ENCODE peak calls at places on chromosomes 16 and 17, in four cellular contexts. Z, R, V and K are unnamed samples.

GRCh38 chr16:29710227-29711219 is 31.5 kb downstream of the QPRT start:
- DNase-seq in Z (no peak), R (peak), V (peak), K (peak)

GRCh38 chr16:83666449-83666848 is 141.3 kb upstream of the HSBP1 start:
- DNase-seq in Z (no peak), R (no peak), V (no peak), K (no peak)

GRCh38 chr17:2705888-2706795 is 5.4 kb downstream of the CLUH start:
- DNase-seq in Z (peak), R (no peak), V (no peak), K (no peak)

GRCh38 chr17:47831934-47832327 is 461 bp downstream of the LRRC46 start:
- DNase-seq in Z (no peak), R (no peak), V (no peak), K (no peak)

GRCh38 chr16:56965939-56966515 is 4.3 kb downstream of the CETP start:
- DNase-seq in Z (no peak), R (no peak), V (no peak), K (no peak)

GRCh38 chr16:64893386-64893785 is 228.5 kb downstream of the CDH11 start:
- DNase-seq in Z (no peak), R (no peak), V (peak), K (no peak)

GRCh38 chr16:67163164-67163902 is 1.2 kb upstream of the HSF4 start:
- DNase-seq in Z (peak), R (no peak), V (peak), K (no peak)

GRCh38 chr17:27585153-27585681 is 45.8 kb upstream of the LGALS9 start:
- DNase-seq in Z (peak), R (no peak), V (no peak), K (no peak)

GRCh38 chr17:79926308-79927135 is 87.3 kb upstream of the CBX4 start:
- DNase-seq in Z (no peak), R (no peak), V (no peak), K (no peak)

GRCh38 chr16:30948956-30949654 is at the start of gene ORAI3:
- DNase-seq in Z (peak), R (peak), V (peak), K (peak)

GRCh38 chr17:73231363-73231762 is 30.3 kb downstream of the CPSF4L start:
- DNase-seq in Z (no peak), R (peak), V (peak), K (no peak)